ENCODE peak calls at places on chromosomes 2 and 18, in six cellular contexts. Q, B, O, P, D and A are unnamed samples. For H3K9me3, the result is how much of the 10 kb centered on the place peaks cover.

GRCh38 chr18:64618390-64618789 is 469.5 kb upstream of the LINC00305 start:
- DNase-seq in Q (no peak), B (no peak), O (peak), P (no peak), D (no peak), A (no peak)

GRCh38 chr18:65811307-65811706 is 60.5 kb downstream of the CDH7 start:
- DNase-seq in Q (no peak), B (no peak), O (no peak), P (no peak), D (no peak), A (no peak)

GRCh38 chr2:45121236-45121927 is 112.1 kb upstream of the SIX2 start:
- DNase-seq in Q (no peak), B (no peak), O (no peak), P (no peak), D (no peak), A (no peak)

GRCh38 chr2:46874236-46874929 is 41.2 kb downstream of the MCFD2 start:
- DNase-seq in Q (no peak), B (no peak), O (no peak), P (no peak), D (no peak), A (no peak)

GRCh38 chr2:55113976-55114564 is 63.8 kb upstream of the RTN4 start:
- DNase-seq in Q (no peak), B (peak), O (no peak), P (no peak), D (no peak), A (no peak)

GRCh38 chr18:62999392-62999791 is 284.1 kb downstream of the PHLPP1 start:
- DNase-seq in Q (peak), B (no peak), O (peak), P (peak), D (peak), A (no peak)

GRCh38 chr18:77671456-77672167 is 422.0 kb downstream of the GALR1 start:
- DNase-seq in Q (no peak), B (no peak), O (no peak), P (no peak), D (no peak), A (no peak)

GRCh38 chr2:72824224-72824842 is 1.5 kb downstream of the EXOC6B start:
- DNase-seq in Q (no peak), B (no peak), O (no peak), P (no peak), D (peak), A (no peak)

GRCh38 chr2:108396845-108397244 is 19.1 kb downstream of the SULT1C4 start:
- DNase-seq in Q (no peak), B (no peak), O (no peak), P (no peak), D (peak), A (no peak)

GRCh38 chr2:177599072-177599688 is 206.6 kb downstream of the AGPS start:
- DNase-seq in Q (no peak), B (no peak), O (no peak), P (no peak), D (no peak), A (no peak)

GRCh38 chr2:212265777-212266176 is 272.8 kb downstream of the ERBB4 start:
- DNase-seq in Q (no peak), B (no peak), O (no peak), P (no peak), D (no peak), A (no peak)

GRCh38 chr18:26863122-26863879 is 2.2 kb downstream of the AQP4 start:
- DNase-seq in Q (peak), B (peak), O (peak), P (peak), D (peak), A (peak)

GRCh38 chr2:176664478-176664877 is 395.2 kb downstream of the MTX2 start:
- DNase-seq in Q (no peak), B (no peak), O (no peak), P (no peak), D (no peak), A (no peak)

GRCh38 chr2:230912046-230912445 is 13.0 kb downstream of the GPR55 start:
- DNase-seq in Q (no peak), B (no peak), O (peak), P (no peak), D (no peak), A (no peak)

GRCh38 chr2:43100883-43101662 is 125.3 kb downstream of the ZFP36L2 start:
- DNase-seq in Q (peak), B (peak), O (no peak), P (peak), D (peak), A (no peak)

GRCh38 chr2:109457366-109457765 is 156.4 kb downstream of the SEPTIN10 start:
- DNase-seq in Q (no peak), B (no peak), O (no peak), P (no peak), D (no peak), A (no peak)

GRCh38 chr2:135701442-135701841 is 40.2 kb upstream of the UBXN4 start:
- DNase-seq in Q (no peak), B (no peak), O (no peak), P (no peak), D (peak), A (no peak)

DNA sequence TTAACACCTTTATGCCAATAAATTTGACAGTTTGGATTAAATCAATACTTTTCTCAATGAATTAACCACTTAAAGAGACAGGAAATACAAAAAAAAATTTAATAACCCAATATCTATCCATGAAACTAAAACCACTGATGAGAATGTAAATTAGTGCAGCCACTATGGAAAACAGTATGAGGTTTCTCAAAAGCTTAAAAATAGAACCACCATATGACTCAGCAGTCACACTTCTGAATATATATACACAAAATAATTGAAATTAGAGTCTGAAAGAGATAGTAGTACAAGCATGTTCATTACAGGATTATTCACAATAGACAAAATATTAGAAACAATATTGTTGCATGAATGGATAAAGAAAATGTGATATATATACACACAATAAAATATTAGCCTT is 382.1 kb upstream of the SETBP1 start:
- DNase-seq in Q (no peak), B (no peak), O (no peak), P (no peak), D (no peak), A (no peak)
- H3K9me3 ChIP-seq in Q (under half), B (under half), O (under half), P (under half), D (under half), A (under half)

DNA sequence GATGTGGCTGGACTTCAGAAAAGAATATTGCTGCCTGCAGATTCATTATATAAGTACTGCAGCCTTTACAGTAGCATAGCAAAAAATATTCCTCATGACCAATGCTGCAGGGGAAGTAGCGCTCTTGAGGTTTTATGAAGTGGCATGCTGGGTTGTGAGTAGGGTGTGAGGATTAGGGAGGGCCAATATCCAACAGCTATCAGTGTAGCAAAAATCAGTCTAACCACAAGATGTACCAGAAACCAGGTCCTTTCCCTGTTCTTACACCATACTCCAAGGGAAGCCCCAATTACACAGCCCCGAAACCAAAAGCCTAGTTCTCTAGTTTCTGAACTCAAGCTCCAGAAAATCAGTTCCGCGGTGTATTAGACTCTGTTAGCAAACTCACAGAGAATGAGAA is 1082.2 kb upstream of the DDX18 start:
- DNase-seq in Q (no peak), B (no peak), O (no peak), P (no peak), D (no peak), A (no peak)
- H3K27ac ChIP-seq in Q (no peak), B (no peak), O (no peak), P (no peak), D (no peak), A (no peak)

GRCh38 chr18:74965682-74966081 is 243.3 kb downstream of the PTGR3 start:
- DNase-seq in Q (no peak), B (no peak), O (no peak), P (no peak), D (no peak), A (no peak)

GRCh38 chr18:74963820-74964446 is 245.0 kb downstream of the PTGR3 start:
- DNase-seq in Q (no peak), B (peak), O (peak), P (no peak), D (peak), A (peak)
- TF ChIP-seq CTCF in Q (no peak), B (no peak), O (no peak), P (no peak), D (peak), A (peak)

GRCh38 chr2:185522472-185522871 is 216.1 kb upstream of the FSIP2 start:
- DNase-seq in Q (no peak), B (no peak), O (no peak), P (no peak), D (no peak), A (no peak)
- H3K9me3 ChIP-seq in Q (under half), B (under half), O (under half), P (under half), D (under half), A (under half)

DNA sequence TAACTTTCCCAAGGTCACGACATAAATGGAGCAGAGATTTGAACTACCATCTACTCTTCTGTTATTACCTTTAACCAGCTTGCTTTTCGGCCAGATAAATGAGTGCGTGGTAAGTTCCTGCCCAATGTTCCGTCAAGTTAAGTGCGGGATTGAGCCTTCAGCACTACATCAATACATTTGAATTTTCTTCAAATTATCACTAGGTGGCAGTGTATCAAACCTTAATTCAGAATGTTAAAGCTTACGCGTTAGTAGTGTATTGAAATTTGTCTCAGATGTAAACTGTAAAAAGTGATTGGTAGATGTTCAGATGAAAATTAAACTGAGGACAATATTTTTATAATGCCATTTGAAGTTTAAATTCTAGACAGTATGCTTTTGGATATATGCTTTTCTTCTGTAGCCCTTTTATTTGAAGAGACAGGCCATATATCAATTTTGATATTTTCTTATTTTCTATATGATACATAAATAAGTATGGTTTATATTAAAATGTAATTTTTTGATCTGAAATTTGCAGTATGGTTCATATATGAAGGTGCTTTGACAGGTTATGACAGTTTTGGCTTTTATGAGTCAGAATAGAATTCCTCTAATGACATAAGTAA is 681.3 kb downstream of the ADCYAP1 start:
- DNase-seq in Q (no peak), B (no peak), O (no peak), P (no peak), D (peak), A (no peak)
- H3K27ac ChIP-seq in Q (no peak), B (no peak), O (no peak), P (no peak), D (no peak), A (no peak)

DNA sequence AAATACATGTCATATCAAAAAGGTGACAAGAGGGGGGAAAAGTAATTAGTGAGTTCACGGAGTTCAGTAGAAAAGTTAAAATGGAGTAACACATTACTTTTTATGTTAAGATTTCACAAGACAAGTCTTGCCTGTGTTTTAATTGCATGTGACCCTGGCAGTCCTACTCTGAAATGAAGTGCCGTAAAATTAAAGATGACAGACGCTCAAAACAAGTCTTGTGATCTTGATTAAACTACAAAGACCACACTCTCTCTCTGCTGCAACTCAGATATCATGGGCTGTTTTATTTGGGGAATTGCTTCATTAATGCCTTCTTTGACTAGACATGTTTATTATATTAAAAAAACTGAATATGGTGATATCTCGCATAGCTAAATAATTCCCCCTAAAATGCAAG is 647.3 kb downstream of the ARHGAP15 start:
- DNase-seq in Q (no peak), B (no peak), O (no peak), P (no peak), D (no peak), A (no peak)
- TF ChIP-seq CTCF in Q (no peak), B (no peak), O (no peak), P (no peak), D (no peak), A (no peak)

GRCh38 chr2:86499326-86499725 is 58.2 kb downstream of the KDM3A start:
- DNase-seq in Q (no peak), B (no peak), O (no peak), P (no peak), D (no peak), A (no peak)

GRCh38 chr2:86498468-86499260 is 57.5 kb downstream of the KDM3A start:
- DNase-seq in Q (no peak), B (no peak), O (no peak), P (no peak), D (no peak), A (no peak)

DNA sequence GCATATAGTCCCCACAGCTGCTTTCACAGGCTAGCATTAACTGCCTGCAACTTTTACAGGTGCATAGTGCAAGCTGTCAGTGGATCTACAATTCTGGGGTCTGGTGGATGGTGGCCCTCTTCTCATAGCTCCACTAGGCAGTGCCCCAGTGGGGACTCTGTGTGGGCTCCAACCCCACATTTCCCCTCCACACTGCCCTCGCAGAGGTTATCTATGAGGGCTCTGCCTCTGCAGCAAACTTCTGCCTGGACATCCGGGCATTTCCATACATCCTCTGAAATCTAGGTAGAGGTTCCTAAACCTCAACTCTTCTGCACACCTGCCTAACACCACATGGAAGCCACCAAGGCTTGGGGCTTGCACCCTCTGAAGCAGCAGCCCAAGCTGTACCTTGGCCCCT is 59.2 kb downstream of the KDM3A start:
- DNase-seq in Q (no peak), B (no peak), O (no peak), P (no peak), D (no peak), A (no peak)
- H3K9me3 ChIP-seq in Q (under half), B (under half), O (under half), P (under half), D (under half), A (under half)